ENCODE peak calls at places on chromosomes 7 and 10, in six cellular contexts. U is H1, Z is H9, W is IMR-90, Y is neuronal stem cell, T is mesenchymal stem cell. G is an unnamed sample.

GRCh38 chr10:97553575-97554100 is 18.9 kb upstream of the ANKRD2 start:
- DNase-seq in U (peak), W (peak), T (peak), Y (peak), Z (peak), G (peak)

GRCh38 chr10:102704915-102705314 is 9.3 kb downstream of the ARL3 start:
- DNase-seq in Y (no peak), Z (no peak), W (peak), T (peak), U (no peak), G (no peak)

GRCh38 chr10:35885076-35885475 is 243.0 kb upstream of the FZD8 start:
- DNase-seq in T (no peak), Y (no peak), Z (no peak), W (no peak), U (no peak), G (no peak)

GRCh38 chr10:58457761-58458616 is 54.7 kb upstream of the BICC1 start:
- DNase-seq in Z (no peak), Y (no peak), W (peak), T (peak), U (no peak), G (no peak)

GRCh38 chr7:1809601-1810258 is 139.7 kb downstream of the ELFN1 start:
- DNase-seq in T (no peak), U (no peak), Z (no peak), W (no peak), Y (no peak), G (no peak)

GRCh38 chr7:85014936-85015335 is 171.9 kb downstream of the SEMA3D start:
- DNase-seq in Y (no peak), T (no peak), U (no peak), Z (no peak), W (no peak), G (no peak)

GRCh38 chr7:140060788-140061606 is 1.8 kb downstream of the PARP12 start:
- DNase-seq in U (peak), Z (no peak), W (peak), Y (no peak), T (peak), G (no peak)

GRCh38 chr7:106659963-106660861 is 746 bp downstream of the CCDC71L start:
- DNase-seq in T (peak), Z (peak), U (peak), Y (peak), W (peak), G (peak)

GRCh38 chr7:143511593-143512047 is 33.9 kb downstream of the TAS2R41 start:
- DNase-seq in W (no peak), T (no peak), Z (no peak), Y (no peak), U (no peak), G (no peak)

GRCh38 chr10:35784751-35785150 is 142.7 kb upstream of the FZD8 start:
- DNase-seq in T (no peak), U (no peak), Y (no peak), Z (no peak), W (no peak), G (no peak)

GRCh38 chr7:35695628-35695888 is 623 bp upstream of the HERPUD2 start:
- DNase-seq in U (no peak), T (no peak), Y (no peak), Z (no peak), W (no peak), G (no peak)

GRCh38 chr7:158609313-158609974 is 21.8 kb upstream of the PTPRN2 start:
- DNase-seq in W (no peak), Y (no peak), Z (no peak), U (no peak), T (no peak), G (no peak)

GRCh38 chr10:128125416-128125943 is 743 bp downstream of the MKI67 start:
- DNase-seq in T (peak), Y (no peak), U (no peak), Z (no peak), W (no peak), G (no peak)

GRCh38 chr7:36639826-36640225 is 84.5 kb downstream of the AOAH start:
- DNase-seq in W (no peak), T (no peak), Y (no peak), Z (no peak), U (no peak), G (no peak)

GRCh38 chr7:95141755-95142154 is 182.6 kb downstream of the PON1 start:
- DNase-seq in U (no peak), Z (no peak), T (no peak), W (no peak), Y (no peak), G (peak)

GRCh38 chr10:81978238-81978637 is 103.2 kb downstream of the NRG3 start:
- DNase-seq in U (no peak), W (no peak), Y (peak), T (peak), Z (no peak), G (no peak)

GRCh38 chr10:88762906-88763305 is 3.1 kb downstream of the LIPN start:
- DNase-seq in Z (no peak), W (no peak), Y (no peak), T (no peak), U (no peak), G (no peak)

GRCh38 chr10:4678023-4678950 is 147.7 kb upstream of the AKR1E2 start:
- DNase-seq in U (no peak), T (peak), W (peak), Z (no peak), Y (no peak), G (no peak)

GRCh38 chr7:1026721-1027151 is 17.6 kb upstream of the GPR146 start:
- DNase-seq in Z (no peak), T (no peak), U (no peak), W (no peak), Y (no peak), G (no peak)

GRCh38 chr10:22615819-22616499 is 98.4 kb downstream of the PIP4K2A start:
- DNase-seq in Y (no peak), Z (no peak), W (no peak), T (peak), U (no peak), G (peak)

DNA sequence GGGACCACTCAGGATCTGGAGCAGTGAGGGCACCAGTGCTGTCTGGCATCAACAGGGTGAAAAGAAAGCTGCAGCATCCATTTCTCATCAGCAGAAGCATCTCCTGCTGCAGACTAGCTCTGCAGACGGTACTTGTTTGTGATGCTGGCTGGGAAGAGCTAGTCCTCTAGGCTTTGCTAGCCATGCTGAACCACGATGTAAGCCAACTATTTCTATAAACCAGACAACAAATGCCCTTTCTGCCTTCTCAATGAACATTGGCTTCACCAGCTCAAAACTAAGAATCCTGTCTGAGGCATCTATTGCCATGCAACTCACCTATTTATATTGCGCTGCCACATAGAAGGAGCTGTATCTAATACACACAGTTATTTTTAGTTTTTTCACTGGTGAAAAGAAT is 65.6 kb downstream of the CTTNBP2 start:
- DNase-seq in T (no peak), Z (no peak), U (no peak), Y (no peak), W (no peak), G (no peak)
- H4K91ac ChIP-seq in T (no peak), Z (no peak), U (no peak), Y (no peak), W (no peak), G (no peak)

DNA sequence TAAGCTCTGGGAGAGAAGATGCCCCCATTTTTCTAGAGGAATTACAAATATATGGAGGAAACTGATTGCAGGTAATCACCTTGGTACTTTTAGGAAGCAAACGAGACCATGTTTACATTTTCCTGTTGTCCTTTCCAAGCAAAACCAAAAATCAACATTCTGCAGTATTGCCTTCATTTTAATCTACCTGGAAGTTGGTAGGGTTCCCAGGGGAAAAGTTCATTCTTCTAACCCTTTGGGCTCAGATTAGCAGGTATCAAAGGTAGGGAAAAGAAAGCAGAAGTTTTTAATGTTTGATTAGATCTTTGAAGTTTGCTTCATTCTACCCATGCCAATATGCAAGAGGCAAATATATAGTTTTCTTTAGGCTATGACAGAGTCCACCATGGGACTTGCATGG is 28.7 kb upstream of the ASAH2 start:
- DNase-seq in U (no peak), T (no peak), Z (no peak), W (no peak), Y (no peak), G (no peak)
- H4K91ac ChIP-seq in U (no peak), T (no peak), Z (no peak), W (no peak), Y (no peak), G (no peak)

GRCh38 chr10:104910712-104911111 is 269.6 kb downstream of the SORCS3 start:
- DNase-seq in Z (no peak), T (no peak), U (no peak), Y (no peak), W (no peak), G (no peak)
- H4K91ac ChIP-seq in Z (no peak), T (no peak), U (no peak), Y (no peak), W (no peak), G (no peak)

DNA sequence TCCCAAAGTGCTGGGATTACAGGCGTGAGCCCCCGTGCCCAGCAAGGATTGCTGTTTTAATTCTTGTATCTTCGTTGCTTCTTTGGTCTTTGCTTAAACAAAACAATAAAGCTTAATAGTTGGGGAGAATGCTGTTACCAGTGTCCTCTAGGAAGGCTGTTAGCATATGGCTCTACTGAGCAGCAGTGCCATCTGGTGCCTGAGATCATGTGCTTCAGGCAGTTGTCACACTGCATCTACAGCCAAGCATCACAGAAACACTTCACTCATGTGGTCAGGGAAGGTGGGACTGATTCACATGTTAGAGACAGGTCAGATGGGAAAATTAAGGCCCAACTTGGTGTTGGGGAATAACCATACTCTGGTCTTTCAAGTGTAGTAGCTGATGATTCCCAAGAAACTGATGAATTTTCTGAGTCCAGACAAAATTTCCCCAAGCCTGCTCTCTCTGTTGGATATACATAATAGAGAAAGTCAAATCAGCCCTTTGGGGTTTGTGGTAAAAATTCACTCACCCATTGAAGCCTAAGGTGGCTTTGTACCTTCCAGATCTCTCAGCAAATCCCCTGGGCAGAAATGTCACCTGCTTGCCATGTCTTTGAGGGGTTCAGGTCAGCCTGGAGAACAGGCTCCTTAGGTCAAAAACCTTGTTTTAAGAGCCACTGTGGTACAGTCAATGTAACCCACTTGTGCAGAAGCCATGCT is 28.4 kb downstream of the UBE2D4 start:
- DNase-seq in Z (peak), T (peak), U (peak), W (peak), Y (no peak), G (peak)
- H4K91ac ChIP-seq in Z (no peak), T (no peak), U (no peak), W (no peak), Y (no peak), G (no peak)

DNA sequence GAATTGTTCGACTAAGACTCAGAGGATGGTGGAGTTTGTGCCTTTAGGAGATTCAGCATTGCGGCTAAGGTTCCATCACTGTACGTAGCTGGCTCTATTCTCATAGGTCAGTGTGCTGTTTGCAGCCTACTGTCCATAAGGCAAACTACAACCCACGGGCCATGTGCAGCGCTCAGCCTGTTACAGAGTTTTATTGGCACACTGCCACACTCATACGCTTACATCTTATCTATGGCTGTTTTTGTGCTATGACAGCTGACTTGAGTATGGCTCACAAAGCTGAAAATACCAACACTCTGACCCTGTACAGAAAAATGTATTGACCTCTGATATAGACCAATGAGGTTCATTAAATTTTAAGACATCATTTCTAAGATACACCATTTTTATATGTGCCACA is 114.5 kb downstream of the ARID5B start:
- DNase-seq in Y (no peak), T (peak), Z (no peak), W (peak), U (no peak), G (peak)
- H4K91ac ChIP-seq in Y (no peak), T (no peak), Z (no peak), W (peak), U (no peak), G (no peak)

DNA sequence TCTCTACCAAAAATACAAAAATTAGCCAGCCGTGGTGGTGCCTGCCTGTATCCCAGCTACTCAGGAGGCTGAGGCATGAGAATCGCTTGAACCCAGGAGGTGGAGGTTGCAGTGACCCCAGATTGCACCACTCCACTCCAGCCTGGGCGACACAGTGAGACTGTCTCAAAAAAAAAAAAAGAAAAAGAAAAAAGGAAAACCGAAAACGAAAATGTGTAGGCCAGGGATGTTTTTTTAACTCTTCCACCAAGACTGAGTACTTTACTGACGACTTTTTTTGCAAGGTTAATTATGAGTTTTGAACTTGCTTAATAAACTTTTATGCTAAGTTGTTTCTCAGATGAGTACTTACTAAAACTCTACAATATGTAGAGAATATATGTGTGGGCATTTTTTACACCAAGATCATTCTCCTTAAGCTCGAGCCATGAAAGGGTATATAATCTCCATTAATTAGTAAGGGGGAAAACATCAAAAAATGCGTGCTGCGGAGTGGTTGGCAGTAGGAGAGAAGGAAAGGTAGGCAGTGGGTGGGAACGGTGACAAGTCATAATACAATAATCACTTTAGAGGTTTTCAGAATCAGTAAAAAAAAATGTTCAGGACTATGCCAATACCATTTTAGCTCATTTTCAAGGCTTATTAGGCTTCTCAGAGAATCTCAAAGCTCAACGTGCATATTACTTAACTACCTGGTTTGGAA is 8.6 kb upstream of the ADRB1 start:
- DNase-seq in Y (no peak), U (no peak), W (no peak), T (no peak), Z (no peak), G (no peak)
- H4K91ac ChIP-seq in Y (no peak), U (no peak), W (no peak), T (no peak), Z (no peak), G (no peak)

GRCh38 chr7:98955992-98956391 is 77.7 kb downstream of the TRRAP start:
- DNase-seq in Z (no peak), Y (no peak), T (no peak), W (no peak), U (no peak), G (no peak)

GRCh38 chr7:98956469-98956868 is 78.1 kb downstream of the TRRAP start:
- DNase-seq in W (no peak), T (no peak), Z (no peak), Y (no peak), U (no peak), G (no peak)

GRCh38 chr7:98956937-98957336 is 78.6 kb downstream of the TRRAP start:
- DNase-seq in T (no peak), Z (no peak), W (no peak), U (no peak), Y (no peak), G (no peak)

GRCh38 chr7:98957766-98958165 is 79.4 kb downstream of the TRRAP start:
- DNase-seq in Z (no peak), Y (no peak), U (no peak), T (no peak), W (no peak), G (no peak)

DNA sequence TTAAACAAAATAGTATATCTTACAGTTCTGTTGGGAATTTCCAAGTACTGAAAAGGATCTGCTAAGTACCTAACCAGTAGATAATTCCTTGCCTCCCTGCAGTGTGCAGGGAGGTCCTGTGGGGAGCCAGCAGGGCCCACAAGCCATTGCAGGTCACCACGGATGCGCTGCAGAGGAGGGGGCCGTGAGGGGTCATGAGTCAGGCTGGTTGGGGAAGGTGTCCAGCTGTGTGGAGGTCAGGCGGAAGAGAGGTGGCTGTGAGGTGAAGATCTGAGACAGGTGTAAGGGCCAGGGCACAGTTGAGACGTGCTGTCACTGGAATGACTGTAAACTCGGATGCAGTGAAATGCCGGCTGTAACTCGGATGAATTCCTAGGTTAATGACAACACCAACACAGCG is 80.6 kb downstream of the TRRAP start:
- DNase-seq in U (no peak), Z (no peak), Y (no peak), T (no peak), W (no peak), G (no peak)
- H4K91ac ChIP-seq in U (no peak), Z (no peak), Y (no peak), T (no peak), W (no peak), G (no peak)

GRCh38 chr10:93417886-93418285 is 64.2 kb downstream of the MYOF start:
- DNase-seq in Z (no peak), W (no peak), U (no peak), Y (no peak), T (no peak), G (peak)

GRCh38 chr10:93425861-93426260 is 56.3 kb downstream of the MYOF start:
- DNase-seq in T (no peak), Y (no peak), W (no peak), Z (no peak), U (no peak), G (no peak)

GRCh38 chr10:93421426-93421825 is 60.7 kb downstream of the MYOF start:
- DNase-seq in Z (peak), Y (no peak), W (no peak), T (no peak), U (no peak), G (no peak)

GRCh38 chr10:93420091-93420490 is 62.0 kb downstream of the MYOF start:
- DNase-seq in Y (peak), T (peak), W (peak), Z (no peak), U (no peak), G (peak)

GRCh38 chr10:93422121-93422520 is 60.0 kb downstream of the MYOF start:
- DNase-seq in U (no peak), Y (no peak), T (no peak), W (peak), Z (no peak), G (no peak)
- H4K91ac ChIP-seq in U (no peak), Y (no peak), T (no peak), W (no peak), Z (no peak), G (peak)

GRCh38 chr7:82965088-82966036 is 197.3 kb downstream of the PCLO start:
- DNase-seq in Z (no peak), W (no peak), U (no peak), T (no peak), Y (no peak), G (no peak)

GRCh38 chr7:82964150-82964882 is 198.4 kb downstream of the PCLO start:
- DNase-seq in W (no peak), Y (no peak), Z (no peak), T (no peak), U (no peak), G (no peak)

GRCh38 chr7:82961240-82961639 is 201.4 kb downstream of the PCLO start:
- DNase-seq in W (no peak), Z (no peak), U (no peak), T (no peak), Y (no peak), G (no peak)

GRCh38 chr7:82957521-82957920 is 205.2 kb downstream of the PCLO start:
- DNase-seq in T (no peak), Y (no peak), U (no peak), W (no peak), Z (no peak), G (peak)

GRCh38 chr7:82959528-82959927 is 203.2 kb downstream of the PCLO start:
- DNase-seq in W (no peak), T (no peak), Z (no peak), Y (no peak), U (no peak), G (no peak)
- H4K91ac ChIP-seq in W (no peak), T (no peak), Z (no peak), Y (no peak), U (no peak), G (no peak)

G was measured in trophoblast cell.